ENCODE peak calls at places on chromosomes 11 and 22, in six cellular contexts. X is IMR-90, O is bronchial epithelial cell, Y is endothelial cell, R is mucosa of descending colon, Q is heart right ventricle. H is an unnamed sample.

GRCh38 chr11:843818-844692 is 1.4 kb downstream of the TSPAN4 start:
- DNase-seq in X (peak; percentile 90), O (peak; percentile 63), Y (peak; percentile 77), R (peak; percentile 79), Q (peak; percentile 88), H (peak; percentile 98)

GRCh38 chr11:128520886-128521696 is 66.3 kb downstream of the ETS1 start:
- DNase-seq in X (no peak), O (no peak), Y (no peak), R (peak; percentile 41), Q (no peak), H (no peak)

GRCh38 chr11:89381094-89381493 is 110.1 kb downstream of the NOX4 start:
- DNase-seq in X (peak; percentile 98), O (peak; percentile 99), Y (no peak), R (no peak), Q (no peak), H (no peak)

GRCh38 chr11:114440121-114440860 is 1.0 kb downstream of the REXO2 start:
- DNase-seq in X (peak; percentile 29), O (no peak), Y (no peak), R (no peak), Q (no peak), H (no peak)

GRCh38 chr11:91209751-91210150 is 986.9 kb upstream of the CHORDC1 start:
- DNase-seq in X (peak; percentile 16), O (no peak), Y (no peak), R (no peak), Q (no peak), H (no peak)

GRCh38 chr11:69563946-69564780 is 76.8 kb upstream of the CCND1 start:
- DNase-seq in X (peak; percentile 30), O (no peak), Y (no peak), R (no peak), Q (no peak), H (peak; percentile 61)

GRCh38 chr11:88801484-88802123 is 264.2 kb downstream of the GRM5 start:
- DNase-seq in X (no peak), O (no peak), Y (no peak), R (no peak), Q (no peak), H (no peak)

GRCh38 chr11:95375881-95376280 is 144.9 kb upstream of the SESN3 start:
- DNase-seq in X (peak; percentile 43), O (peak; percentile 65), Y (no peak), R (no peak), Q (no peak), H (no peak)

DNA sequence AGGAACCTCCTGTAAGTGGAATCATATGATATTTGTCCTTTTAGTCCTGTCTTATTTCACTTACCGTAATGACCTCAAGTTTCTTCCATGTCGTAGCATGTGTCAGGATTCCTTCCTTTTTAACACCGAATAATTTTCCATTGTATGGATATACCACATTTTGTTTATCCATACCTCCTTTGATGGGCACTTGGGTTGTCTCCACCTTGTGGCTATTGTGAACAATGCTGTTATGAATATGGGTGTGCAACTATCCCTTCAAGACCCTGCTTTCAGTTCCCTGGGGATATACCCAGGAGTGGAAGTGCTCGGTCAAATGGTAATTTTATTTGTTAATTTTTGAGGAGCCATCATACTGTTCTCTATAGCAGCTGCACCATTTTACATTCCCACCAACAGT is 244.9 kb upstream of the BLID start:
- DNase-seq in X (no peak), O (no peak), Y (no peak), R (no peak), Q (no peak), H (no peak)
- TF ChIP-seq CTCF in X (peak; percentile 7), O (no peak), Y (no peak), R (no peak), Q (peak; percentile 26), H (no peak)

GRCh38 chr11:12088047-12088481 is 22.3 kb upstream of the MICAL2 start:
- DNase-seq in X (peak; percentile 77), O (peak; percentile 82), Y (no peak), R (peak; percentile 74), Q (peak; percentile 65), H (no peak)
- TF ChIP-seq CTCF in X (peak; percentile 49), O (peak; percentile 45), Y (no peak), R (no peak), Q (peak; percentile 45), H (no peak)

DNA sequence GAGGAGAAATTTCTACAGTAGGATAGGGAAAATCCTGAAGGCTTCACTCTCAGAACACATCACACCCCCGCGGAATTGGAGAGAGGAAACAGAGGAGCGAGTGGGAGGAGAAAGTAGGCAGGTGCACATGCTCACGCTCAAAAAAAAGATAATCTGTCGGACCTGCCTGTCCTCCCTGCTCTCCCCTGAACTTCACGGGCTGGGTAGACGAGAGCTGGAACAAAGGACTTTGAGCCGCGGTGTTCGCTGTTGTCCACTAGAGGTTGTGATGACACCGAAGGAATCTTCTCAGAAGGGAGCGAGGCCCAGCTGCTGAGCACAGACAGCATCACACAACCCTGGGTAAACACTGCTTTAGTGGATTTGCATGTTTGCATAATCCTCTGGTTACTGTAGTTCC is 5.0 kb downstream of the SEZ6L start:
- DNase-seq in X (no peak), O (no peak), Y (peak; percentile 47), R (no peak), Q (no peak), H (no peak)
- TF ChIP-seq CTCF in X (no peak), O (no peak), Y (peak; percentile 38), R (no peak), Q (no peak), H (no peak)

DNA sequence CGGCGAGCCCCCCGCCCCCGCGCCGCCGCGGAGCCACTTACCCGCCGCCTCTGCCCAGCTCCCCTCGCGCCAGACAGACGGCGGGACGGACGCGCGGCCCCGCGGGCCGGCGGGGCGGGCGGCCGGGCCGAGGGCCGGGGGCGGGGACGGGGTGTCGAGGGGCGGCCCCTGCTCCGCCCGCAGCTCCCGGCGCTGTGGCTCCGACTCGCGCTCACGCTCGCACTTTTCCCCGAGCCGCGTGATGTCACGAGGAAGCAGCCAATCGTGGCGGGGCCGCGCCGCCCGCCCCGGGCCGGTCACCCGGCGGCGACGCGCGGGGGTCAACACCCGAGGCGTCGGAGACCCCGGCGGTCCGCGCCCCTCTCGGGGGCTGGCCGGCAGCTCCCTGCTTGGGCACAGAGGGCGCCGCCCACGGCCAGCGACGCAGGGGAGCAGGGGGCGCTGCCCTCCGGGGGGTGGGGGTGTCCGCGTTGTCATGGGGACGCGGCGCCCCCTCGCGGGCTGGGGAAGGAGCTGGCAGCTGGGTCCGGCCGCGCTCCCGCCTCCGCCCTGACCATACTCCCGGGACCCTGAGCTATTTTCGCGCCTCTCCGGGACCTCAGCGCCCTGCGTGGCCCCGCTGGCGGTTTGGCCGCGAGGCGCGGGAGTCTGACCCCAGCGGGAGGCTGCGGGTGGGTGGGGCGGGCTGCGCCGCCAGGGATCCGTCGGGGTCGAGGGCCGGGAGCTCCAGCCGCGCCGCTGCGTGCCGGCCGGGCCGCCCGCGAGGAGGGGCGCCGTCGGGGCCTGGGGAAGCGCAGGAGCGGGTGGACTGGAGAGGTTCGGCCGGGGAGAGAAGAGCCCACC is at the start of gene CHRM4:
- DNase-seq in X (peak; percentile 45), O (no peak), Y (peak; percentile 64), R (peak; percentile 55), Q (peak; percentile 31), H (no peak)
- TF ChIP-seq CTCF in X (peak; percentile 55), O (peak; percentile 31), Y (peak; percentile 63), R (no peak), Q (peak; percentile 31), H (no peak)

GRCh38 chr22:37850801-37851200 is 1.6 kb downstream of the EIF3L start:
- DNase-seq in X (no peak), O (no peak), Y (no peak), R (no peak), Q (no peak), H (no peak)
- TF ChIP-seq CTCF in X (no peak), O (no peak), Y (no peak), R (no peak), Q (no peak), H (no peak)

GRCh38 chr11:42407379-42407778 is 904.4 kb upstream of the API5 start:
- DNase-seq in X (no peak), O (no peak), Y (peak; percentile 68), R (no peak), Q (no peak), H (no peak)
- TF ChIP-seq CTCF in X (no peak), O (no peak), Y (peak; percentile 49), R (no peak), Q (no peak), H (no peak)

GRCh38 chr11:65425105-65425970 is 2.7 kb downstream of the NEAT1 start:
- DNase-seq in X (peak; percentile 78), O (peak; percentile 85), Y (no peak), R (peak; percentile 50), Q (no peak), H (no peak)
- TF ChIP-seq CTCF in X (no peak), O (peak; percentile 17), Y (no peak), R (no peak), Q (peak; percentile 17), H (peak; percentile 17)

DNA sequence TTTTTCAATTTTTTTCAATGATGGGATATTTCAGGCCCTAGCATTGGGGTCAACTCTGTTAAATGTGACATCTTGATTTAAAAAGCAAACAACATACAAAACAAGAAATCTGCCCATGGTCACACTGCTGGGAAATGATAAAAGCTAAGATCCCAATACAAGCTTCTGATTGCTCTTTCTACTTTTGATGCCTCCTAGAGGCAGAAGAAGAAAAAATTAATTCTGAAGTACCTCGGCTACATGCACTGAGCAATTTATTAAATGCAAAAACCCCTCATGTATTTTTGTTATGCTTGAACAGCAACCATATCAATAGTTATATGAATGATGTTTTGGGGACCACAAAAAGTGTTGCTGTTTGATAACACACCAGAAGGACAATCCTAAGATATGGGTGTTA is 342.1 kb upstream of the NARS2 start:
- DNase-seq in X (peak; percentile 6), O (peak; percentile 5), Y (no peak), R (no peak), Q (no peak), H (no peak)
- TF ChIP-seq CTCF in X (peak; percentile 29), O (peak; percentile 13), Y (no peak), R (no peak), Q (no peak), H (no peak)

DNA sequence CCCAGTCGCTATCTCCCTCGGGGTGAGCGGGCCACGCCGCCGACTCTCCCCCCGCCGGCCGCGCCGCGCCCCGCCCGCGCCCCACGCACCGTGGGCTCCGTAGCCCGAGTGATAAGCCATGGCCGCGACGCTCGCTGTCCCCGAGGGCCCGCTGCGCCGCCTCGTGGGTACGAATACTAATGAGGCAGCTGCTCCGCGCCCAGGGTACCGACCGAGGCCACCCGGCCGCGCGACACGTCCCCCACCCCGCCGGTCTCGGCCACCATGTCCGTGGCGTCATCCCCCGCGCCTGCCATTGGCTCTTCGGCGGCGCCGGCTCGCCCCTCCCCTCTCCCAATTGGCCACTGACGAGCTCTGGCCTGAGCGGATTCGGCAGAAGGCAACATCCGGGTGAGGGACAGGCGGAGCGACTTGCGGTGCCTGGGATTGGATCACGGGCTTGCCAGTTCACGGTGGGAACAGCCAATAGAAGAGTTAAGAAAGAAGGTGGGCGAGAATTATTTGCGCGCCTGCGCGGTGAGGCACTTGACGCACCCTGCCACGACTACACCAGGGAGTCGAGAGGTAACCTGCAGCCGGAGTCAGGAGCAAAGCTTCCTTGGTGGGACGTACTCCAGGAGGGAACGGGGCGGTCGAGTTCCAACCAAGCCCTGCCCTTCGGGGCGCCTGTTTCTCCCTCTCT is at the start of gene YIF1A:
- DNase-seq in X (peak; percentile 100), O (peak; percentile 99), Y (peak; percentile 97), R (peak; percentile 98), Q (peak; percentile 98), H (peak; percentile 100)
- TF ChIP-seq CTCF in X (no peak), O (no peak), Y (no peak), R (no peak), Q (no peak), H (peak; percentile 14)

DNA sequence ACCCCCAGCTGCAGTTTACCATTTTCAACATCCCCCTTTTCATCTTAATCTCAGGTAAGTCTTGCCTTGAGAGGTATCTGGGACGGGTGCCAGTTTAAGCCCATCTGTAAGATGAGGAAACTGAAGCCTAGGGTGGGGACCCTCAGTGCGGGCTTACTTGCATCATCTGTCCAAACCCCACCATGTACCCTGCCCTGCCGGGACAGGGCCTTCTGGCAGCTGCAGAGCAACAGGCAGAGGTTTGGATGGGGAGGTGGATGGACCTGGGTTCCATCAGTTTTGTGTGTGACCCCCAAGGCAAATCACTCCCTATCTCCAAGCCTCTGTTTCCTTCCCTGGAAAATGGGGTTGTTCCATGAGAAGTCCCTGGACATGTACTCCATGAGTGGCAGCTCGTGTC is 67.5 kb downstream of the MN1 start:
- DNase-seq in X (no peak), O (no peak), Y (no peak), R (no peak), Q (no peak), H (no peak)
- TF ChIP-seq CTCF in X (no peak), O (no peak), Y (no peak), R (no peak), Q (no peak), H (no peak)

H was measured in vagina.